ENCODE peak calls at places on chromosomes 1 and 21, in nine cellular contexts. X, I, H, G, W, Q, A, M and F are unnamed samples.
A peak's percentile ranks its signal among the peaks of the same experiment; 100 is the strongest.

GRCh38 chr1:221611930-221612777 is 129.7 kb downstream of the DUSP10 start:
- DNase-seq in X (peak; percentile 70), I (peak; percentile 87), H (peak; percentile 30), G (peak; percentile 94), W (peak; percentile 92), Q (no peak), A (peak; percentile 77), M (no peak), F (peak; percentile 71)

GRCh38 chr1:111275079-111275478 is 15.6 kb upstream of the CHIA start:
- DNase-seq in X (peak; percentile 68), I (peak; percentile 72), H (no peak), G (peak; percentile 85), W (peak; percentile 97), Q (no peak), A (peak; percentile 75), M (no peak), F (peak; percentile 48)

GRCh38 chr1:66925944-66926343 is 1.2 kb downstream of the MIER1 start:
- DNase-seq in X (no peak), I (no peak), H (no peak), G (no peak), W (peak; percentile 30), Q (no peak), A (no peak), M (no peak), F (no peak)

GRCh38 chr1:236173174-236173767 is 30.9 kb downstream of the GPR137B start:
- DNase-seq in X (no peak), I (no peak), H (no peak), G (no peak), W (no peak), Q (no peak), A (no peak), M (no peak), F (no peak)

GRCh38 chr1:151579436-151580225 is 32.2 kb upstream of the SNX27 start:
- DNase-seq in X (no peak), I (peak; percentile 16), H (no peak), G (peak; percentile 83), W (peak; percentile 68), Q (no peak), A (no peak), M (no peak), F (no peak)

GRCh38 chr1:99180343-99180808 is 83.9 kb upstream of the PLPPR4 start:
- DNase-seq in X (peak; percentile 74), I (peak; percentile 88), H (peak; percentile 57), G (peak; percentile 74), W (peak; percentile 84), Q (peak; percentile 61), A (peak; percentile 84), M (peak; percentile 77), F (peak; percentile 23)

GRCh38 chr1:200496937-200497336 is 87.1 kb upstream of the ZNF281 start:
- DNase-seq in X (no peak), I (no peak), H (no peak), G (no peak), W (no peak), Q (no peak), A (no peak), M (no peak), F (no peak)

GRCh38 chr1:206703647-206704046 is 18.9 kb downstream of the MAPKAPK2 start:
- DNase-seq in X (no peak), I (no peak), H (no peak), G (peak; percentile 64), W (no peak), Q (no peak), A (no peak), M (no peak), F (no peak)

GRCh38 chr1:180270767-180271639 is 40.9 kb downstream of the LHX4 start:
- DNase-seq in X (peak; percentile 38), I (peak; percentile 77), H (no peak), G (peak; percentile 87), W (peak; percentile 62), Q (no peak), A (peak; percentile 51), M (no peak), F (peak; percentile 65)

GRCh38 chr1:174965006-174965971 is 34.5 kb upstream of the CACYBP start:
- DNase-seq in X (peak; percentile 61), I (peak; percentile 30), H (no peak), G (no peak), W (no peak), Q (no peak), A (no peak), M (no peak), F (no peak)

GRCh38 chr1:100927276-100927675 is 31.4 kb downstream of the SLC30A7 start:
- DNase-seq in X (no peak), I (no peak), H (no peak), G (no peak), W (no peak), Q (no peak), A (no peak), M (no peak), F (no peak)

GRCh38 chr1:228162286-228163003 is 3.2 kb upstream of the IBA57 start:
- DNase-seq in X (no peak), I (peak; percentile 57), H (no peak), G (peak; percentile 50), W (no peak), Q (no peak), A (no peak), M (no peak), F (no peak)

GRCh38 chr1:55172272-55172671 is 42.9 kb downstream of the USP24 start:
- DNase-seq in X (no peak), I (no peak), H (no peak), G (peak; percentile 27), W (no peak), Q (no peak), A (no peak), M (no peak), F (no peak)

GRCh38 chr21:21200939-21201610 is 202.9 kb downstream of the NCAM2 start:
- DNase-seq in X (no peak), I (peak; percentile 57), H (no peak), G (peak; percentile 30), W (peak; percentile 28), Q (no peak), A (no peak), M (no peak), F (no peak)

GRCh38 chr1:12161662-12162458 is 4.9 kb upstream of the TNFRSF1B start:
- DNase-seq in X (peak; percentile 95), I (peak; percentile 96), H (peak; percentile 24), G (peak; percentile 90), W (peak; percentile 93), Q (peak; percentile 76), A (peak; percentile 97), M (no peak), F (peak; percentile 55)

GRCh38 chr1:100400332-100400933 is 48.1 kb downstream of the CDC14A start:
- DNase-seq in X (peak; percentile 53), I (peak; percentile 40), H (no peak), G (no peak), W (no peak), Q (no peak), A (no peak), M (no peak), F (no peak)

DNA sequence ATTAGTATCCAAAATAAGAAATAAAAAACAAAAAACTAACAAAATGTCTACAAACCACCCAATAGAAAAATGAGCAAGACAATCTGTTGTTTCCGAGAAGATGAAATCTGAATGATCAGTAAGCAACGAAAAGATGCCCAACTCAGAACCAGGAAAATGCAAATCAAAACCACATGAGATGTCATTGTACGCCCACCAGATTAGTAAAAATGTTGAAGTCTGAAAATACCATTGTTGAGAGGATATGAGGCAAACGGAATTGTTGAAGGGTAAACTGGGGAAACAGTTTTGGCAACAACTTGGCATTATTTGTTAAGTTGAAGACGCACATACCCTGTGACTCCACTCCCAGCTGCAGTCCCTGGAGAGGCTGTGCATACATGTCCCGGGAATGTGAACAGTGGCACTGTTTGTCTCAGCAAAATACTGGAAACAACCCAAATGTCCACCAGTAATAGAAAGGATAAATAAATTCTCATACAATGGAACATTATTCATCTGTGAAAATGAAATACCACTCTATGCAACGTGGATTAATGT is 10.6 kb downstream of the ZBTB17 start:
- DNase-seq in X (no peak), I (peak; percentile 85), H (no peak), G (peak; percentile 82), W (peak; percentile 70), Q (no peak), A (no peak), M (no peak), F (no peak)
- H3K4me3 ChIP-seq in X (no peak overlapping the region), I (no peak overlapping the region), H (no peak overlapping the region), G (no peak overlapping the region), W (no peak overlapping the region), Q (no peak overlapping the region), A (no peak overlapping the region), M (no peak overlapping the region), F (no peak overlapping the region)

GRCh38 chr21:16116067-16116466 is 386.3 kb downstream of the USP25 start:
- DNase-seq in X (no peak), I (no peak), H (no peak), G (no peak), W (peak; percentile 21), Q (no peak), A (no peak), M (no peak), F (no peak)

GRCh38 chr21:16116798-16117197 is 387.0 kb downstream of the USP25 start:
- DNase-seq in X (no peak), I (peak; percentile 48), H (no peak), G (peak; percentile 89), W (peak; percentile 79), Q (no peak), A (no peak), M (no peak), F (peak; percentile 41)

GRCh38 chr21:16115461-16115860 is 385.7 kb downstream of the USP25 start:
- DNase-seq in X (no peak), I (no peak), H (no peak), G (no peak), W (no peak), Q (no peak), A (no peak), M (no peak), F (no peak)

GRCh38 chr21:16117851-16118592 is 388.2 kb downstream of the USP25 start:
- DNase-seq in X (no peak), I (peak; percentile 63), H (no peak), G (peak; percentile 99), W (peak; percentile 82), Q (no peak), A (no peak), M (no peak), F (peak; percentile 84)

GRCh38 chr21:16117331-16117730 is 387.5 kb downstream of the USP25 start:
- DNase-seq in X (no peak), I (peak; percentile 33), H (no peak), G (peak; percentile 48), W (peak; percentile 14), Q (no peak), A (no peak), M (no peak), F (no peak)
- H3K4me3 ChIP-seq in X (no peak overlapping the region), I (no peak overlapping the region), H (no peak overlapping the region), G (no peak overlapping the region), W (peak overlapping the region; percentile 34), Q (no peak overlapping the region), A (no peak overlapping the region), M (no peak overlapping the region), F (no peak overlapping the region)

DNA sequence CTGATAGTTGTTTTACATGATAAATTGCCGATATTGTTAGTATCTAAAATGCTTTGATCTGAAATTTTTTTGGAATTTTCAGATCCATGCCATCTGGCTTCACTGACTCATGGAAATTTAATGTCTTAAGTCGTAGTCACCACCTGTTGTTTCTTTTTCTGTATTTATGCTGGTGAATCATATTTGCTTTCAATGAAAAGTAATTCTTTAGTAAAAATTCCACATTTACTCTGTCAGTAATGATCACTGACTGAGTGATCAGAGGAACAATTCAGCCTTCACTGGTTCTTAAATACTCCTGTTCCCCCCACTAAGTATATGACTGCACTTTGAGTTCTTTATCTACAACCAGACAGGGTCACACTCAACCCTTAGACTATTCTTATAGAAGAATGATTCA is 185.6 kb upstream of the NRIP1 start:
- DNase-seq in X (no peak), I (no peak), H (no peak), G (peak; percentile 78), W (peak; percentile 56), Q (no peak), A (no peak), M (no peak), F (no peak)
- H3K4me3 ChIP-seq in X (no peak overlapping the region), I (no peak overlapping the region), H (no peak overlapping the region), G (no peak overlapping the region), W (no peak overlapping the region), Q (no peak overlapping the region), A (no peak overlapping the region), M (no peak overlapping the region), F (no peak overlapping the region)

GRCh38 chr21:42040411-42041180 is 30.4 kb upstream of the ZBTB21 start:
- DNase-seq in X (no peak), I (peak; percentile 95), H (no peak), G (peak; percentile 100), W (peak; percentile 99), Q (peak; percentile 54), A (no peak), M (no peak), F (peak; percentile 99)
- H3K4me3 ChIP-seq in X (no peak overlapping the region), I (no peak overlapping the region), H (no peak overlapping the region), G (no peak overlapping the region), W (no peak overlapping the region), Q (no peak overlapping the region), A (no peak overlapping the region), M (no peak overlapping the region), F (no peak overlapping the region)